ENCODE peak calls at places on chromosomes 13 and 19, in nine cellular contexts. L is A549; M is CD8-positive, alpha-beta T cell; B is astrocyte; Q is psoas muscle; D is neuronal stem cell; Y is IMR-90; J is transverse colon; C is tibial nerve. S is an unnamed sample. For H3K4me1, the result is how much of the 10 kb centered on the place peaks cover.

GRCh38 chr13:77184455-77184854 is 142.4 kb downstream of the MYCBP2 start:
- DNase-seq in L (no peak), M (no peak), B (no peak), Q (no peak), D (no peak), Y (no peak), J (no peak), C (no peak), S (peak)

GRCh38 chr13:50365683-50366391 is 350.6 kb downstream of the KCNRG start:
- DNase-seq in L (peak), M (no peak), B (no peak), Q (no peak), D (no peak), Y (no peak), J (peak), C (no peak), S (peak)

GRCh38 chr13:91804724-91805123 is 406.3 kb downstream of the GPC5 start:
- DNase-seq in L (no peak), M (no peak), B (no peak), Q (no peak), D (no peak), Y (no peak), J (no peak), C (no peak), S (no peak)

GRCh38 chr19:32202244-32202643 is 143.2 kb upstream of the ZNF507 start:
- DNase-seq in L (no peak), M (no peak), B (no peak), Q (no peak), D (no peak), Y (no peak), J (no peak), C (no peak), S (no peak)

GRCh38 chr19:48394331-48395169 is 1.1 kb downstream of the GRIN2D start:
- DNase-seq in L (peak), M (no peak), B (no peak), Q (no peak), D (no peak), Y (no peak), J (peak), C (no peak), S (no peak)

GRCh38 chr19:36409841-36410240 is 8.6 kb downstream of the ZFP82 start:
- DNase-seq in L (no peak), M (no peak), B (peak), Q (no peak), D (no peak), Y (no peak), J (no peak), C (no peak), S (no peak)

GRCh38 chr19:28242317-28242927 is 970.5 kb downstream of the UQCRFS1 start:
- DNase-seq in L (peak), M (no peak), B (no peak), Q (no peak), D (peak), Y (no peak), J (peak), C (no peak), S (no peak)

GRCh38 chr19:4352701-4353121 is 9.3 kb downstream of the MPND start:
- DNase-seq in L (peak), M (no peak), B (peak), Q (no peak), D (peak), Y (peak), J (no peak), C (no peak), S (no peak)

DNA sequence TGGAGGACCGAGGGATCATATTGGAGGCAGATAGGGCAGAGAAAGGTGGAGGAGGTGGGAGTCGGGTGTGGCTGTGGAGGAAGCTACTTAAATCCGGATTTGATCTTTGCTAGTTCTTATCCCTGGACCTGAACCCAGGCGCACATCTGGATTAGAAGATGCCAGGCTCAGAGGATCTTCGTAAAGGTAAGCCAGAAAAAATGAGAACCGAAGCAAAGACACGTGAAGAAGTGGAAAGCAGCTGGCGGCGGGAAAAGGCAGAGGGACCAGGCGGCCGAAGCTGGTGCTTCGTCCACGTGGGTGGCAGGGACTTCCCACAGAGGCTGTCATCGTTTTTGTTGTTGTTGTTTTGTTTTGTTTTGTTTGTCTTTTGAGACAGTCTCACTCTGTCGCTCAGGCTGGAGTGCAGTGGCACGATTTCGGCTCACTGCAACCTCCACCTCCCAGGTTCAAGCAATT is at the start of gene DPRX:
- DNase-seq in L (no peak), M (no peak), B (no peak), Q (no peak), D (no peak), Y (no peak), J (no peak), C (no peak), S (no peak)
- H3K4me1 ChIP-seq in L (under half), M (under half), B (under half), Q (under half), D (under half), Y (under half), J (under half), C (under half), S (under half)

GRCh38 chr19:5623397-5624153 is 692 bp downstream of the SAFB start:
- DNase-seq in L (no peak), M (no peak), B (no peak), Q (peak), D (no peak), Y (no peak), J (peak), C (no peak), S (no peak)

GRCh38 chr19:5624154-5624663 is 1.3 kb downstream of the SAFB start:
- DNase-seq in L (no peak), M (peak), B (peak), Q (no peak), D (no peak), Y (peak), J (peak), C (peak), S (no peak)

GRCh38 chr19:5625641-5626040 is 2.8 kb downstream of the SAFB start:
- DNase-seq in L (no peak), M (no peak), B (no peak), Q (no peak), D (no peak), Y (no peak), J (no peak), C (no peak), S (no peak)

GRCh38 chr19:5622465-5623396 is at the start of the genes SAFB and SAFB2:
- DNase-seq in L (peak), M (peak), B (peak), Q (peak), D (peak), Y (peak), J (peak), C (peak), S (peak)

GRCh38 chr19:5624741-5625140 is 1.9 kb downstream of the SAFB start:
- DNase-seq in L (no peak), M (no peak), B (no peak), Q (no peak), D (no peak), Y (no peak), J (no peak), C (no peak), S (no peak)
- H3K4me1 ChIP-seq in L (under half), M (half or more), B (under half), Q (half or more), D (under half), Y (under half), J (half or more), C (half or more), S (under half)

GRCh38 chr13:98174321-98174720 is 2.7 kb downstream of the RNF113B start:
- DNase-seq in L (no peak), M (no peak), B (peak), Q (no peak), D (no peak), Y (no peak), J (no peak), C (no peak), S (no peak)
- H3K4me1 ChIP-seq in L (under half), M (under half), B (half or more), Q (under half), D (under half), Y (under half), J (under half), C (under half), S (under half)

DNA sequence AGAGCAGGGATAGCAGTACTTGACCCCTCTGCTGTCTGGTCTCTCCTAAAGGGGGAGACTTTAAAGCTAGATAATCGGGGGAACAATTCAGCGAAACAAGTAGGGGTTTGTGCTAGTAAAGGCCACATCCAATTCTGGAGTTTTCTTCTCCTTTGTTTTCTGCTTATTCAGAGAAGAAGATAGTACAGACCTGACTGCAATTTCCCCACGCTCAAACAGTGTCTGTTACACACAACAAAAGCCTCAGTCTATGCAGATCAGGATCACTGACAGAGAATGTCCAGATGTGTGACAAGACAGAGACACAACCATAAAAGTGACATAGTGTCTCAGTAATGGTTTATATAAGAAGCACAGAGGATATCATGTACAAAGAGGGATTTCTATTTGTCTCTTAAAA is 70.8 kb upstream of the GTF3A start:
- DNase-seq in L (no peak), M (no peak), B (no peak), Q (no peak), D (no peak), Y (no peak), J (no peak), C (no peak), S (no peak)
- H3K4me1 ChIP-seq in L (under half), M (under half), B (under half), Q (under half), D (under half), Y (under half), J (under half), C (under half), S (under half)